ENCODE peak calls at places on chromosomes 2 and 18, in seven cellular contexts. R is heart left ventricle, D is uterus, O is IMR-90, Z is K562, A is transverse colon, E is body of pancreas. Y is an unnamed sample.

GRCh38 chr2:86216577-86217555 is 17.6 kb downstream of the MRPL35 start:
- DNase-seq in A (no peak), Z (peak), R (no peak), O (no peak), E (no peak), D (no peak), Y (no peak)

GRCh38 chr2:47283687-47284086 is 119.3 kb upstream of the MSH2 start:
- DNase-seq in O (no peak), A (no peak), E (no peak), D (no peak), R (no peak), Z (no peak), Y (no peak)

GRCh38 chr2:153101187-153101586 is 377.4 kb downstream of the RPRM start:
- DNase-seq in D (no peak), A (no peak), R (no peak), O (no peak), Z (no peak), E (no peak), Y (no peak)

GRCh38 chr2:207046642-207047213 is 107.4 kb downstream of the CPO start:
- DNase-seq in O (no peak), R (no peak), D (no peak), Z (no peak), A (no peak), E (no peak), Y (no peak)

GRCh38 chr2:1910562-1911256 is 166.4 kb upstream of the PXDN start:
- DNase-seq in R (no peak), A (no peak), E (no peak), Z (no peak), O (no peak), D (no peak), Y (no peak)

GRCh38 chr2:3959372-3959771 is 256.0 kb downstream of the DCDC2C start:
- DNase-seq in Z (peak), A (no peak), D (no peak), E (no peak), O (peak), R (no peak), Y (no peak)

GRCh38 chr2:157488877-157489276 is 45.0 kb upstream of the CYTIP start:
- DNase-seq in Z (no peak), A (peak), D (no peak), E (peak), O (no peak), R (no peak), Y (no peak)

GRCh38 chr2:206556357-206556949 is 85.8 kb upstream of the FAM237A start:
- DNase-seq in A (no peak), R (no peak), O (peak), E (no peak), D (no peak), Z (peak), Y (no peak)

GRCh38 chr18:43484710-43485109 is 207.4 kb upstream of the SYT4 start:
- DNase-seq in R (no peak), O (no peak), A (no peak), Z (no peak), D (no peak), E (no peak), Y (no peak)

GRCh38 chr2:72204782-72205545 is 57.3 kb upstream of the CYP26B1 start:
- DNase-seq in E (no peak), O (no peak), Z (no peak), D (no peak), R (no peak), A (no peak), Y (no peak)

GRCh38 chr2:197628043-197628500 is 47.3 kb downstream of the RFTN2 start:
- DNase-seq in Z (no peak), A (no peak), O (peak), D (no peak), R (no peak), E (no peak), Y (no peak)

GRCh38 chr2:165198181-165198580 is 5.7 kb downstream of the SCN3A start:
- DNase-seq in R (no peak), E (no peak), D (no peak), Z (no peak), O (no peak), A (no peak), Y (no peak)

GRCh38 chr2:48131503-48132293 is 225.4 kb upstream of the FBXO11 start:
- DNase-seq in Z (no peak), E (no peak), O (peak), A (no peak), D (no peak), R (no peak), Y (no peak)

GRCh38 chr2:99085400-99085799 is 56.1 kb upstream of the C2orf15 start:
- DNase-seq in Z (no peak), A (no peak), R (no peak), D (no peak), E (no peak), O (no peak), Y (no peak)

GRCh38 chr2:241511091-241511741 is 2.8 kb upstream of the STK25 start:
- DNase-seq in D (no peak), E (peak), O (no peak), A (no peak), Z (no peak), R (peak), Y (no peak)
- TF ChIP-seq POLR2A in D (no peak), E (no peak), O (no peak), A (no peak), Z (no peak), R (no peak), Y (no peak)

GRCh38 chr2:234302664-234302991 is 194.3 kb downstream of the ARL4C start:
- DNase-seq in R (no peak), A (no peak), Z (no peak), E (no peak), O (no peak), D (no peak), Y (peak)
- H3K4me3 ChIP-seq in R (no peak), A (no peak), Z (no peak), E (no peak), O (no peak), D (no peak), Y (no peak)

DNA sequence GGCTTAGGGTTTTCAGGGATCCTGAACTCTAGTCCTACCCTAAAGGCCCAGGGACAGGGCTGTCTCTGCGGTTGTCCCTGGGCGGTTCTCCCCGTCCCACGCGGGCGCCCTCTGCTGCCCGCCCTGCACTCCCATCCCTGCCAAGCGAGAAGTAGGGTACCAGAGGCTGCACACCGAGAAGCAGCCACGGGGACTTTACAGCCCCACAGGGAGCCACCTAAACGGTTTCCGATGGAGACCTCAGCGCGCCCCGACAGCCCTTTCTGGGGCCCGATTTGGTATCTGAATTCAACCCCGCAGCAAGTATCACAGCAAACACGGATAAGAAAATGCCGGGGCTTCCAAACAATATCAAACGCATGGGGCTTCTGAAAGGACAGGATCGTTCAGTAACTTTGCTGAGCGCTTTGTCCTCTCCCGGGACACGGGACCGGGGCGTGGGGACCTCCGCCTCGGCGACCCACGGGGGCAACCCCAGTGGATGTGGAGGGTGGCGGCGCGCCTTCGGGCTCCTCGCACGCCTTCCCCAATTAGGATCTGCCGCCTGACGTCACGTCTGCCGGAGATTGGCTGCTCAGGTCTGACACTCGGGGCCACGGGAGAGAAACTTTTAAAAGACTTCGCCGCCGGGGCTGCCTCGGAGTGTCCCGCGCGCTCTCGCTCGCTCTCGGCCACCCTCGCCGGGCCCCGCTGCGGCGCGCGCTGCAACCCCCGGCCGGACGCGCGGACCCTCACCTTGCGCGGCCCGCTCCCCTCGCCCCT is at the start of gene LTBP1:
- DNase-seq in E (peak), Z (peak), A (peak), O (peak), R (peak), D (peak), Y (peak)
- TF ChIP-seq POLR2A in E (no peak), Z (no peak), A (peak), O (peak), R (no peak), D (peak), Y (no peak)

GRCh38 chr2:147679664-147680502 is 164.9 kb upstream of the ACVR2A start:
- DNase-seq in E (no peak), Z (no peak), D (no peak), O (peak), A (no peak), R (no peak), Y (no peak)
- H3K4me3 ChIP-seq in E (no peak), Z (no peak), D (no peak), O (no peak), A (no peak), R (no peak), Y (no peak)

GRCh38 chr2:65548571-65549261 is 116.3 kb upstream of the SPRED2 start:
- DNase-seq in R (no peak), Z (no peak), D (no peak), E (no peak), A (no peak), O (peak), Y (no peak)

GRCh38 chr2:65553504-65554074 is 121.2 kb upstream of the SPRED2 start:
- DNase-seq in E (no peak), Z (no peak), D (no peak), O (no peak), R (no peak), A (no peak), Y (no peak)

GRCh38 chr2:65549262-65550036 is 117.0 kb upstream of the SPRED2 start:
- DNase-seq in E (no peak), D (no peak), O (no peak), Z (no peak), R (no peak), A (no peak), Y (no peak)

GRCh38 chr2:65550246-65550645 is 117.8 kb upstream of the SPRED2 start:
- DNase-seq in D (no peak), A (no peak), O (no peak), R (no peak), E (no peak), Z (no peak), Y (no peak)

GRCh38 chr2:65551528-65551927 is 119.1 kb upstream of the SPRED2 start:
- DNase-seq in O (no peak), R (no peak), E (no peak), D (no peak), Z (peak), A (no peak), Y (no peak)
- TF ChIP-seq POLR2A in O (no peak), R (no peak), E (no peak), D (no peak), Z (no peak), A (no peak), Y (no peak)